ENCODE peak calls at places on chromosomes 5 and 9, in seven cellular contexts. One of them, this sample, is unnamed.

GRCh38 chr9:3138236-3139229 is 294.6 kb upstream of the PUM3 start:
- DNase-seq in left ventricle myocardium inferior: no peak
- DNase-seq in HFF-Myc: no peak
- DNase-seq in lower lobe of right lung: no peak
- DNase-seq in PC-9: no peak
- DNase-seq in sigmoid colon: no peak
- DNase-seq in stomach: no peak
- DNase-seq in this sample: no peak

GRCh38 chr5:102760815-102761214 is 5.7 kb downstream of the PAM start:
- DNase-seq in left ventricle myocardium inferior: no peak
- DNase-seq in HFF-Myc: peak
- DNase-seq in lower lobe of right lung: no peak
- DNase-seq in PC-9: no peak
- DNase-seq in sigmoid colon: peak
- DNase-seq in stomach: no peak
- DNase-seq in this sample: no peak

GRCh38 chr9:105070176-105070575 is 142.2 kb upstream of the ABCA1 start:
- DNase-seq in left ventricle myocardium inferior: no peak
- DNase-seq in HFF-Myc: no peak
- DNase-seq in lower lobe of right lung: no peak
- DNase-seq in PC-9: no peak
- DNase-seq in sigmoid colon: no peak
- DNase-seq in stomach: no peak
- DNase-seq in this sample: no peak

GRCh38 chr9:80994892-80995291 is 694.5 kb downstream of the TLE1 start:
- DNase-seq in left ventricle myocardium inferior: no peak
- DNase-seq in HFF-Myc: peak
- DNase-seq in lower lobe of right lung: no peak
- DNase-seq in PC-9: no peak
- DNase-seq in sigmoid colon: no peak
- DNase-seq in stomach: no peak
- DNase-seq in this sample: no peak

GRCh38 chr5:119453045-119453383 is 717 bp downstream of the HSD17B4 start:
- DNase-seq in left ventricle myocardium inferior: no peak
- DNase-seq in HFF-Myc: no peak
- DNase-seq in lower lobe of right lung: peak
- DNase-seq in PC-9: no peak
- DNase-seq in sigmoid colon: no peak
- DNase-seq in stomach: peak
- DNase-seq in this sample: no peak

GRCh38 chr9:107251756-107252322 is 31.2 kb upstream of the RAD23B start:
- DNase-seq in left ventricle myocardium inferior: peak
- DNase-seq in HFF-Myc: peak
- DNase-seq in lower lobe of right lung: no peak
- DNase-seq in PC-9: no peak
- DNase-seq in sigmoid colon: no peak
- DNase-seq in stomach: peak
- DNase-seq in this sample: peak

GRCh38 chr9:136147890-136148714 is 29.4 kb upstream of the TMEM250 start:
- DNase-seq in left ventricle myocardium inferior: no peak
- DNase-seq in HFF-Myc: no peak
- DNase-seq in lower lobe of right lung: no peak
- DNase-seq in PC-9: no peak
- DNase-seq in sigmoid colon: no peak
- DNase-seq in stomach: no peak
- DNase-seq in this sample: no peak

GRCh38 chr5:95631991-95632675 is 12.2 kb downstream of the GPR150 start:
- DNase-seq in left ventricle myocardium inferior: no peak
- DNase-seq in HFF-Myc: peak
- DNase-seq in lower lobe of right lung: no peak
- DNase-seq in PC-9: no peak
- DNase-seq in sigmoid colon: no peak
- DNase-seq in stomach: no peak
- DNase-seq in this sample: no peak

GRCh38 chr5:175479125-175479881 is 943 bp downstream of the SFXN1 start:
- DNase-seq in left ventricle myocardium inferior: no peak
- DNase-seq in HFF-Myc: no peak
- DNase-seq in lower lobe of right lung: no peak
- DNase-seq in PC-9: no peak
- DNase-seq in sigmoid colon: no peak
- DNase-seq in stomach: no peak
- DNase-seq in this sample: no peak

GRCh38 chr9:21002040-21002439 is 29.4 kb downstream of the HACD4 start:
- DNase-seq in left ventricle myocardium inferior: no peak
- DNase-seq in HFF-Myc: no peak
- DNase-seq in lower lobe of right lung: no peak
- DNase-seq in PC-9: no peak
- DNase-seq in sigmoid colon: no peak
- DNase-seq in stomach: no peak
- DNase-seq in this sample: no peak

GRCh38 chr9:130866474-130866965 is 30.1 kb downstream of the QRFP start:
- DNase-seq in left ventricle myocardium inferior: no peak
- DNase-seq in HFF-Myc: no peak
- DNase-seq in lower lobe of right lung: no peak
- DNase-seq in PC-9: peak
- DNase-seq in sigmoid colon: peak
- DNase-seq in stomach: peak
- DNase-seq in this sample: peak

GRCh38 chr9:4327504-4328191 is 27.8 kb upstream of the GLIS3 start:
- DNase-seq in left ventricle myocardium inferior: no peak
- DNase-seq in HFF-Myc: peak
- DNase-seq in lower lobe of right lung: no peak
- DNase-seq in PC-9: peak
- DNase-seq in sigmoid colon: no peak
- DNase-seq in stomach: no peak
- DNase-seq in this sample: peak

GRCh38 chr5:143121135-143121474 is 282.4 kb downstream of the NR3C1 start:
- DNase-seq in left ventricle myocardium inferior: no peak
- DNase-seq in HFF-Myc: no peak
- DNase-seq in lower lobe of right lung: no peak
- DNase-seq in PC-9: no peak
- DNase-seq in sigmoid colon: no peak
- DNase-seq in stomach: no peak
- DNase-seq in this sample: no peak

GRCh38 chr5:118554241-118554640 is 434.1 kb downstream of the DTWD2 start:
- DNase-seq in left ventricle myocardium inferior: no peak
- DNase-seq in HFF-Myc: no peak
- DNase-seq in lower lobe of right lung: no peak
- DNase-seq in PC-9: no peak
- DNase-seq in sigmoid colon: no peak
- DNase-seq in stomach: no peak
- DNase-seq in this sample: no peak

GRCh38 chr9:10366171-10366779 is 246.5 kb downstream of the PTPRD start:
- DNase-seq in left ventricle myocardium inferior: no peak
- DNase-seq in HFF-Myc: no peak
- DNase-seq in lower lobe of right lung: no peak
- DNase-seq in PC-9: no peak
- DNase-seq in sigmoid colon: no peak
- DNase-seq in stomach: no peak
- DNase-seq in this sample: peak

GRCh38 chr5:10301266-10301665 is 6.4 kb downstream of the CMBL start:
- DNase-seq in left ventricle myocardium inferior: no peak
- DNase-seq in HFF-Myc: no peak
- DNase-seq in lower lobe of right lung: no peak
- DNase-seq in PC-9: no peak
- DNase-seq in sigmoid colon: no peak
- DNase-seq in stomach: no peak
- DNase-seq in this sample: no peak

GRCh38 chr5:135977375-135977928 is 22.7 kb upstream of the LECT2 start:
- DNase-seq in left ventricle myocardium inferior: peak
- DNase-seq in HFF-Myc: no peak
- DNase-seq in lower lobe of right lung: peak
- DNase-seq in PC-9: no peak
- DNase-seq in sigmoid colon: peak
- DNase-seq in stomach: peak
- DNase-seq in this sample: no peak

GRCh38 chr5:59095480-59095879 is 512.6 kb downstream of the RAB3C start:
- DNase-seq in left ventricle myocardium inferior: no peak
- DNase-seq in HFF-Myc: no peak
- DNase-seq in lower lobe of right lung: no peak
- DNase-seq in PC-9: no peak
- DNase-seq in sigmoid colon: no peak
- DNase-seq in stomach: no peak
- DNase-seq in this sample: no peak

GRCh38 chr5:135458921-135459331 is 6.8 kb upstream of the TIFAB start:
- DNase-seq in left ventricle myocardium inferior: no peak
- DNase-seq in HFF-Myc: no peak
- DNase-seq in lower lobe of right lung: peak
- DNase-seq in PC-9: peak
- DNase-seq in sigmoid colon: peak
- DNase-seq in stomach: peak
- DNase-seq in this sample: no peak

GRCh38 chr9:99076483-99077171 is 28.3 kb upstream of the TGFBR1 start:
- DNase-seq in left ventricle myocardium inferior: no peak
- DNase-seq in HFF-Myc: no peak
- DNase-seq in lower lobe of right lung: no peak
- DNase-seq in PC-9: no peak
- DNase-seq in sigmoid colon: peak
- DNase-seq in stomach: no peak
- DNase-seq in this sample: no peak

GRCh38 chr9:15310448-15310847 is 3.4 kb upstream of the TTC39B start:
- DNase-seq in left ventricle myocardium inferior: no peak
- DNase-seq in HFF-Myc: no peak
- DNase-seq in lower lobe of right lung: no peak
- DNase-seq in PC-9: no peak
- DNase-seq in sigmoid colon: no peak
- DNase-seq in stomach: no peak
- DNase-seq in this sample: no peak

GRCh38 chr9:15308511-15308910 is 1.5 kb upstream of the TTC39B start:
- DNase-seq in left ventricle myocardium inferior: no peak
- DNase-seq in HFF-Myc: no peak
- DNase-seq in lower lobe of right lung: no peak
- DNase-seq in PC-9: no peak
- DNase-seq in sigmoid colon: no peak
- DNase-seq in stomach: no peak
- DNase-seq in this sample: peak

GRCh38 chr9:15307523-15307841 is 466 bp upstream of the TTC39B start:
- DNase-seq in left ventricle myocardium inferior: no peak
- DNase-seq in HFF-Myc: no peak
- DNase-seq in lower lobe of right lung: no peak
- DNase-seq in PC-9: no peak
- DNase-seq in sigmoid colon: no peak
- DNase-seq in stomach: no peak
- DNase-seq in this sample: no peak

GRCh38 chr9:15306757-15307522 is at the start of gene TTC39B:
- DNase-seq in left ventricle myocardium inferior: peak
- DNase-seq in HFF-Myc: peak
- DNase-seq in lower lobe of right lung: peak
- DNase-seq in PC-9: peak
- DNase-seq in sigmoid colon: peak
- DNase-seq in stomach: peak
- DNase-seq in this sample: peak

GRCh38 chr9:15311607-15312006 is 4.6 kb upstream of the TTC39B start:
- DNase-seq in left ventricle myocardium inferior: no peak
- DNase-seq in HFF-Myc: no peak
- DNase-seq in lower lobe of right lung: no peak
- DNase-seq in PC-9: peak
- DNase-seq in sigmoid colon: no peak
- DNase-seq in stomach: no peak
- DNase-seq in this sample: no peak
- TF ChIP-seq CTCF in left ventricle myocardium inferior: no peak
- TF ChIP-seq CTCF in HFF-Myc: no peak
- TF ChIP-seq CTCF in lower lobe of right lung: no peak
- TF ChIP-seq CTCF in PC-9: no peak
- TF ChIP-seq CTCF in sigmoid colon: no peak
- TF ChIP-seq CTCF in stomach: no peak
- TF ChIP-seq CTCF in this sample: no peak

GRCh38 chr5:526456-527088 is 2.3 kb upstream of the SLC9A3 start:
- DNase-seq in left ventricle myocardium inferior: no peak
- DNase-seq in HFF-Myc: no peak
- DNase-seq in lower lobe of right lung: peak
- DNase-seq in PC-9: no peak
- DNase-seq in sigmoid colon: no peak
- DNase-seq in stomach: no peak
- DNase-seq in this sample: no peak

GRCh38 chr5:525916-526315 is 1.7 kb upstream of the SLC9A3 start:
- DNase-seq in left ventricle myocardium inferior: no peak
- DNase-seq in HFF-Myc: no peak
- DNase-seq in lower lobe of right lung: peak
- DNase-seq in PC-9: no peak
- DNase-seq in sigmoid colon: no peak
- DNase-seq in stomach: no peak
- DNase-seq in this sample: no peak

GRCh38 chr5:524442-525163 is at the start of gene SLC9A3:
- DNase-seq in left ventricle myocardium inferior: no peak
- DNase-seq in HFF-Myc: no peak
- DNase-seq in lower lobe of right lung: no peak
- DNase-seq in PC-9: no peak
- DNase-seq in sigmoid colon: no peak
- DNase-seq in stomach: no peak
- DNase-seq in this sample: no peak

GRCh38 chr5:523658-524441 is 399 bp downstream of the SLC9A3 start:
- DNase-seq in left ventricle myocardium inferior: no peak
- DNase-seq in HFF-Myc: no peak
- DNase-seq in lower lobe of right lung: no peak
- DNase-seq in PC-9: no peak
- DNase-seq in sigmoid colon: no peak
- DNase-seq in stomach: no peak
- DNase-seq in this sample: no peak

GRCh38 chr5:525164-525761 is 1.0 kb upstream of the SLC9A3 start:
- DNase-seq in left ventricle myocardium inferior: no peak
- DNase-seq in HFF-Myc: no peak
- DNase-seq in lower lobe of right lung: peak
- DNase-seq in PC-9: no peak
- DNase-seq in sigmoid colon: no peak
- DNase-seq in stomach: no peak
- DNase-seq in this sample: no peak
- H3K4me3 ChIP-seq in left ventricle myocardium inferior: no peak
- H3K4me3 ChIP-seq in HFF-Myc: no peak
- H3K4me3 ChIP-seq in lower lobe of right lung: no peak
- H3K4me3 ChIP-seq in PC-9: no peak
- H3K4me3 ChIP-seq in sigmoid colon: no peak
- H3K4me3 ChIP-seq in stomach: no peak
- H3K4me3 ChIP-seq in this sample: no peak

DNA sequence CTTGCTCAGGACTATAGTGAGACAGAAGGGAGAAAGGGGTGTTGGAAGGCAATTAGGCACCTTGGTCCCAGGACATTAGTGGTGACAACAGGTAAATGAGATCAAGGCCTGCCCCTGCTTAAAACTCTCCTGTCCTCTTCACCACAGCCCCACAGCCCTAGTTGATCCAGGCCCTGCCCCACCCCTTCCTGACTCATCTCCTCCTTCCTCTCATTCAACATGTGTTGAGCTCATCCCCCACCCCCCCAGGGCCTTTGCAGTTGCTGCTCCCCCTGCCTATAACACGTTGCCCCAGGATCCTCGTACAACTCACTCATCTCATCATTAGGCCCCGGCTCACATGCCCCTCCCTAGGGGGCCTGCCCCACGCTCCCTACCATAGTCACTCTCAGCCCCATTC is 66.8 kb downstream of the TSPAN17 start:
- DNase-seq in left ventricle myocardium inferior: no peak
- DNase-seq in HFF-Myc: no peak
- DNase-seq in lower lobe of right lung: no peak
- DNase-seq in PC-9: no peak
- DNase-seq in sigmoid colon: no peak
- DNase-seq in stomach: no peak
- DNase-seq in this sample: no peak
- TF ChIP-seq CTCF in left ventricle myocardium inferior: no peak
- TF ChIP-seq CTCF in HFF-Myc: no peak
- TF ChIP-seq CTCF in lower lobe of right lung: no peak
- TF ChIP-seq CTCF in PC-9: no peak
- TF ChIP-seq CTCF in sigmoid colon: no peak
- TF ChIP-seq CTCF in stomach: no peak
- TF ChIP-seq CTCF in this sample: no peak

GRCh38 chr5:138148811-138149210 is 9.6 kb upstream of the NME5 start:
- DNase-seq in left ventricle myocardium inferior: peak
- DNase-seq in HFF-Myc: peak
- DNase-seq in lower lobe of right lung: no peak
- DNase-seq in PC-9: peak
- DNase-seq in sigmoid colon: no peak
- DNase-seq in stomach: peak
- DNase-seq in this sample: peak

GRCh38 chr5:138149530-138149929 is 10.3 kb upstream of the NME5 start:
- DNase-seq in left ventricle myocardium inferior: no peak
- DNase-seq in HFF-Myc: no peak
- DNase-seq in lower lobe of right lung: no peak
- DNase-seq in PC-9: no peak
- DNase-seq in sigmoid colon: no peak
- DNase-seq in stomach: no peak
- DNase-seq in this sample: no peak
- H3K4me3 ChIP-seq in left ventricle myocardium inferior: no peak
- H3K4me3 ChIP-seq in HFF-Myc: no peak
- H3K4me3 ChIP-seq in lower lobe of right lung: no peak
- H3K4me3 ChIP-seq in PC-9: no peak
- H3K4me3 ChIP-seq in sigmoid colon: no peak
- H3K4me3 ChIP-seq in stomach: no peak
- H3K4me3 ChIP-seq in this sample: no peak